ENCODE peak calls at places on chromosomes 2 and 18, in six cellular contexts. Z is mesothelial cell of epicardium, L is kidney, I is GM13977, G is GM20000, B is AG04449. C is an unnamed sample.

GRCh38 chr18:3624818-3625716 is 175.1 kb downstream of the TGIF1 start:
- DNase-seq in B (peak), L (no peak), G (no peak), I (no peak), Z (no peak), C (no peak)

GRCh38 chr2:104852161-104852689 is 1.7 kb upstream of the POU3F3 start:
- DNase-seq in L (peak), B (no peak), G (no peak), Z (no peak), I (no peak), C (no peak)

GRCh38 chr2:120661551-120661950 is 74.1 kb upstream of the GLI2 start:
- DNase-seq in B (no peak), I (no peak), Z (no peak), L (peak), G (no peak), C (no peak)

GRCh38 chr2:188485496-188485895 is 193.8 kb downstream of the GULP1 start:
- DNase-seq in B (no peak), G (no peak), I (no peak), Z (no peak), L (no peak), C (no peak)

GRCh38 chr2:41709702-41710599 is 337.9 kb upstream of the PKDCC start:
- DNase-seq in L (no peak), G (no peak), B (no peak), I (no peak), Z (no peak), C (no peak)

GRCh38 chr18:28189400-28190239 is 12.7 kb upstream of the CDH2 start:
- DNase-seq in Z (no peak), I (peak), G (peak), B (no peak), L (no peak), C (peak)

GRCh38 chr2:85601771-85602475 is 575 bp downstream of the TMEM150A start:
- DNase-seq in I (no peak), L (peak), B (no peak), Z (no peak), G (peak), C (no peak)

GRCh38 chr2:12177995-12178760 is 431.7 kb downstream of the LPIN1 start:
- DNase-seq in Z (no peak), I (no peak), G (no peak), L (no peak), B (no peak), C (no peak)

GRCh38 chr2:25420820-25421237 is 79.1 kb upstream of the DNMT3A start:
- DNase-seq in L (no peak), B (no peak), Z (no peak), G (peak), I (peak), C (peak)

GRCh38 chr18:14974576-14974975 is 226.6 kb downstream of the ANKRD30B start:
- DNase-seq in I (no peak), G (no peak), L (no peak), B (no peak), Z (no peak), C (no peak)

GRCh38 chr2:7594211-7594610 is 677.0 kb downstream of the RNF144A start:
- DNase-seq in L (no peak), I (no peak), Z (no peak), G (no peak), B (no peak), C (no peak)

GRCh38 chr2:110755494-110756078 is 23.2 kb downstream of the ACOXL start:
- DNase-seq in B (no peak), Z (no peak), I (no peak), L (no peak), G (no peak), C (peak)

GRCh38 chr18:27985800-27986199 is 191.1 kb downstream of the CDH2 start:
- DNase-seq in B (no peak), Z (no peak), L (no peak), I (no peak), G (no peak), C (no peak)

GRCh38 chr2:38652431-38653273 is 13.3 kb upstream of the GALM start:
- DNase-seq in Z (no peak), L (no peak), G (peak), I (no peak), B (no peak), C (no peak)

GRCh38 chr18:22293417-22293816 is 124.0 kb downstream of the GATA6 start:
- DNase-seq in I (no peak), Z (no peak), L (no peak), G (no peak), B (no peak), C (no peak)

GRCh38 chr2:144154205-144154604 is 365.7 kb downstream of the ZEB2 start:
- DNase-seq in Z (no peak), B (no peak), L (no peak), I (no peak), G (no peak), C (no peak)

GRCh38 chr18:75554112-75554511 is 126.6 kb upstream of the SMIM21 start:
- DNase-seq in I (no peak), B (no peak), Z (no peak), L (no peak), G (no peak), C (no peak)

GRCh38 chr2:113877651-113878594 is 12.0 kb upstream of the ACTR3 start:
- DNase-seq in I (no peak), B (no peak), G (no peak), L (no peak), Z (no peak), C (no peak)

GRCh38 chr2:5818947-5819346 is 126.8 kb downstream of the SOX11 start:
- DNase-seq in B (no peak), L (no peak), G (no peak), I (no peak), Z (no peak), C (no peak)

GRCh38 chr18:38028941-38029340 is 463.3 kb upstream of the CELF4 start:
- DNase-seq in Z (no peak), B (no peak), I (no peak), G (no peak), L (no peak), C (no peak)

GRCh38 chr2:188138313-188138712 is 153.4 kb upstream of the GULP1 start:
- DNase-seq in G (no peak), I (no peak), L (no peak), B (no peak), Z (no peak), C (no peak)

GRCh38 chr2:150143087-150143536 is 344.4 kb downstream of the RND3 start:
- DNase-seq in L (no peak), B (no peak), Z (no peak), G (no peak), I (no peak), C (no peak)

GRCh38 chr2:195477996-195478382 is 179.0 kb upstream of the SLC39A10 start:
- DNase-seq in Z (no peak), B (no peak), G (no peak), I (no peak), L (no peak), C (no peak)

GRCh38 chr2:47345584-47345913 is 57.4 kb upstream of the MSH2 start:
- DNase-seq in Z (no peak), G (no peak), L (no peak), I (no peak), B (no peak), C (no peak)

GRCh38 chr2:113755690-113756063 is 765 bp downstream of the SLC35F5 start:
- DNase-seq in B (no peak), Z (no peak), L (no peak), I (peak), G (peak), C (peak)

GRCh38 chr18:70493461-70493860 is 204.6 kb downstream of the SOCS6 start:
- DNase-seq in B (no peak), Z (no peak), L (no peak), G (no peak), I (no peak), C (no peak)

GRCh38 chr2:185202416-185202815 is 536.2 kb upstream of the FSIP2 start:
- DNase-seq in L (no peak), B (no peak), G (no peak), I (no peak), Z (no peak), C (no peak)

GRCh38 chr2:157355618-157356017 is 30.0 kb upstream of the ERMN start:
- DNase-seq in I (no peak), L (no peak), G (no peak), B (no peak), Z (no peak), C (no peak)

GRCh38 chr2:9145109-9145751 is 61.4 kb upstream of the ASAP2 start:
- DNase-seq in I (no peak), B (no peak), G (no peak), Z (no peak), L (peak), C (no peak)

GRCh38 chr18:45402485-45403056 is 212.7 kb upstream of the SLC14A2 start:
- DNase-seq in Z (no peak), I (no peak), L (no peak), G (no peak), B (no peak), C (no peak)

DNA sequence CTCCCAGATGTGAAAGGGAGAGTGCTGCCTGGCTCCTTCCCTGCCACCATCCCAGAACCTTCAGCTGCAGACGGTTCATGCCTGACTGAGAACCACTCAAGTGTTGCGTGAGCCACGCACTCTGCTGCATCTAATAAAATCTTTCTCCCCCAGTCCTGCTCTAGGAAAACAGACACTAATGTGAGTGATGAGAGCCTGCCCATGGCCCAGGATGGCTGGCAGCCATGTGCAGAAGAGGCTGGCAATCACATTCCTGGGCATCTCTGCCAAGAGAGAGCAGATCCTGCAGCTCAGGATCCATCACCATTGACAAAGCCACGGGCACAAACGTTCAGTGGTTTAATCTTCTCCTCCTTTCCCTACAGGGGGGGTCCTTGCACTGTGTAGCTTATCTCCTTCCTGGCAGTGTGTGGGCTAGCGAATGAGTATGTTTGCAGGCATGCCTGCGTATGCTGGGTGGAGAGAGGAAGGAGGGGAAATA is 477.5 kb downstream of the SLC4A3 start:
- DNase-seq in L (no peak), B (peak), Z (no peak), G (no peak), I (no peak), C (no peak)
- TF ChIP-seq CTCF in L (no peak), B (peak), Z (no peak), G (no peak), I (peak), C (no peak)

DNA sequence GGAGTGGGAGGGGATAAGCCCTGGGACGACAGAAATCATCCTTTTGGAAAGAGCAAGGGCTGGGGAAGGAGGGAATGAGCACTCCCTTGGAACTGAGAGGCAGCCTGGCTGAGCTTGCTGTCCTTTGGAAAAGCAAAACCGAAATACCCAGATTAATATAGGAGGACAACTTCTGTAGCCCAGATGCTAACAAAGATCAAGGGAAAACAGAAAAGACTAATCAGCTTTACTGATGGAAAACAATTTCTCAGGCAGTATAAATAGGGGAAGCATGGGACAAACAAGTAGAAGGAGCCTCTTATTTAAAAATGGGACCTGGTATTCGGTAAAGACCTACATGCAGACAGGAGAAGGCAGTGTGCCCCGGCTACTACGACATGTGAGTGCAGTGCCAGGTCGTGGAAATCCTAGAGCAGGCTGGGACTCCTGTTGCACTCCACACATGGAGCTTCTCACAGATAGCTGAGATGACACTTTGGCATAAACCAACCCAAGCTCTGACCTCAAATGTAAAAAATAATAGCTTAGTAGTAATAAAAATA is 775 bp upstream of the DSEL start:
- DNase-seq in G (no peak), L (peak), B (no peak), Z (no peak), I (peak), C (no peak)
- TF ChIP-seq CTCF in G (no peak), L (no peak), B (no peak), Z (no peak), I (no peak), C (no peak)

GRCh38 chr2:148957023-148957422 is 81.5 kb upstream of the LYPD6B start:
- DNase-seq in Z (no peak), G (no peak), I (no peak), B (no peak), L (no peak), C (no peak)
- TF ChIP-seq CTCF in Z (no peak), G (no peak), I (no peak), B (no peak), L (no peak), C (no peak)

GRCh38 chr2:136801628-136802027 is 36.3 kb downstream of the THSD7B start:
- DNase-seq in I (no peak), L (no peak), G (no peak), Z (no peak), B (no peak), C (no peak)

DNA sequence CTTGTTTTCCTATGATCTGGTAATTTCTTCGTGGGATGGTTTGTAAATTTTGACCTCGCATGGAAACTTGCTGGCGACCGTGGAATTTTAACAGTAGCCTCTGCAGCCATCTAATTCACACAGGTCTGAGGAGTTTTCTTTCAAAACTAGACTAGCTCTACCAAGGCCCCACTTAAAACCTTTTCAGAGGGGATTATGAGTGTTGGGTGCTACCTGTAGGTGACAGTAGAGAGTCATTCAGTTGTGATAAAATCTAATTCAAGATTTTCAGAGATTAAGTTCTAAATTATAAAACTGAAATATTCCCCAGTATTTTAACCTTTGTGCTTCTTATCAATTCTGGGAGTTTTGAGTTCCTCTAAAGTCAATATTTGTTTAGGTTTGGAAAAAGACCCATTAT is 31.0 kb downstream of the THSD7B start:
- DNase-seq in L (no peak), I (no peak), G (no peak), Z (no peak), B (no peak), C (no peak)
- TF ChIP-seq CTCF in L (peak), I (no peak), G (no peak), Z (no peak), B (no peak), C (peak)

GRCh38 chr2:168920504-168921157 is 19.5 kb downstream of the G6PC2 start:
- DNase-seq in Z (no peak), B (no peak), L (no peak), G (peak), I (peak), C (peak)
- TF ChIP-seq CTCF in Z (peak), B (peak), L (peak), G (peak), I (peak), C (peak)

GRCh38 chr2:1950474-1950873 is 206.2 kb upstream of the PXDN start:
- DNase-seq in L (no peak), B (no peak), I (no peak), Z (no peak), G (no peak), C (no peak)
- TF ChIP-seq CTCF in L (no peak), B (no peak), I (no peak), Z (no peak), G (no peak), C (no peak)

GRCh38 chr2:233470839-233471238 is 95.7 kb downstream of the USP40 start:
- DNase-seq in Z (no peak), B (no peak), G (no peak), L (peak), I (no peak), C (no peak)

GRCh38 chr2:233471291-233472035 is 95.1 kb downstream of the USP40 start:
- DNase-seq in G (no peak), B (no peak), I (no peak), L (no peak), Z (no peak), C (no peak)

GRCh38 chr2:233469261-233470006 is 97.1 kb downstream of the USP40 start:
- DNase-seq in B (no peak), I (no peak), Z (no peak), L (peak), G (no peak), C (no peak)

GRCh38 chr2:233468746-233469110 is 97.9 kb downstream of the USP40 start:
- DNase-seq in I (no peak), L (peak), Z (no peak), G (no peak), B (no peak), C (no peak)

DNA sequence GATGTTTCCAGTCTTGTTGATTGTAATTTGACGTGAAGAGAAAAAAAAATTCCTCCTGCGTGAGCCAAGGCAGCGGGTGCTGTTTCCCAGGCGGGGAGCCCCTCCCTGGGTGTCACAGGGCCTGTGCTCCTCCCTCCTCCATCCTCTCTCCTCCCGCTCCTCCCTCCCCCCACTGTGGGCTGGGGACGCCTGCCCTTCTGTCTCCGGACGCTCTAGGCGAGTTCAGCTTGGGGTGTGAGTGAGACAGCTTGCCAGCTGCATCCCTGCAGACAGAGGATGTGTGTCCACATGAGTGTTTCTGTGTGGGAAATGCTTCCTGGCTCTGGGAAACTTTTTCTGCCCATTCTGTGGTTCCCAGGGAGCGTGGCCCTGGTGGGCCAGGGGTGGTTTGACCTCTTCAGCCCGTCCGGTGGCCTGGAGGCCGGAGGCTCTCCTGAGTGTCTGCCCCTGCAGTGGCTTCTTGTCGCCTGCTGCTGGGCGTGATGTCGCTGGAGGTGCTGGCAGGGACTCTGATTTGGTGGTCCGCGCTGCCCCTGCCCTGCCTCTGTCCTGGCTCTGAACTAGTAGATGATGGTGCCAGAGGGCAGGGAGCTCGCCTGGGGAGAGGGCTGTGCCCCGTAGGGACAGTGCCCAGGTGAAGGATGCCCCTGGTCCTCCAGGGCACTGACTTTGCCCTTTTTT is 96.4 kb downstream of the USP40 start:
- DNase-seq in Z (no peak), I (no peak), G (no peak), L (peak), B (no peak), C (no peak)
- TF ChIP-seq CTCF in Z (no peak), I (no peak), G (no peak), L (no peak), B (no peak), C (no peak)